ENCODE peak calls at places on chromosomes 2 and 18, in six cellular contexts. K, J, R, O, U and N are unnamed samples.

GRCh38 chr18:23871410-23871809 is 143.1 kb upstream of the TTC39C start:
- DNase-seq in K (no peak), J (peak; percentile 85), R (no peak), O (peak; percentile 53), U (peak; percentile 10), N (no peak)

GRCh38 chr2:229230215-229230614 is 40.9 kb downstream of the PID1 start:
- DNase-seq in K (no peak), J (no peak), R (no peak), O (no peak), U (peak; percentile 7), N (no peak)

GRCh38 chr18:32328379-32328778 is 138.5 kb downstream of the MEP1B start:
- DNase-seq in K (no peak), J (no peak), R (no peak), O (no peak), U (peak; percentile 70), N (no peak)

GRCh38 chr2:187847245-187848208 is 293.3 kb upstream of the TFPI start:
- DNase-seq in K (no peak), J (no peak), R (no peak), O (no peak), U (no peak), N (no peak)

GRCh38 chr2:147463881-147464520 is 380.8 kb upstream of the ACVR2A start:
- DNase-seq in K (no peak), J (no peak), R (no peak), O (no peak), U (no peak), N (no peak)

GRCh38 chr2:48332286-48332685 is 197.7 kb upstream of the STON1 start:
- DNase-seq in K (no peak), J (no peak), R (no peak), O (no peak), U (peak; percentile 31), N (no peak)

GRCh38 chr2:3712841-3713503 is 9.6 kb downstream of the DCDC2C start:
- DNase-seq in K (no peak), J (no peak), R (no peak), O (no peak), U (no peak), N (no peak)

GRCh38 chr2:161165266-161165665 is 5.0 kb downstream of the TANK start:
- DNase-seq in K (no peak), J (no peak), R (peak; percentile 59), O (no peak), U (peak; percentile 75), N (no peak)

GRCh38 chr2:233974530-233975071 is 57.4 kb downstream of the TRPM8 start:
- DNase-seq in K (peak; percentile 90), J (no peak), R (peak; percentile 88), O (no peak), U (peak; percentile 85), N (peak; percentile 49)

GRCh38 chr2:60416221-60417008 is 137.0 kb downstream of the BCL11A start:
- DNase-seq in K (peak; percentile 90), J (no peak), R (no peak), O (no peak), U (peak; percentile 18), N (no peak)

GRCh38 chr2:36567711-36568408 is 30.1 kb downstream of the FEZ2 start:
- DNase-seq in K (no peak), J (no peak), R (no peak), O (no peak), U (no peak), N (no peak)

GRCh38 chr2:1766400-1766799 is 22.1 kb upstream of the PXDN start:
- DNase-seq in K (no peak), J (no peak), R (no peak), O (no peak), U (no peak), N (no peak)

GRCh38 chr18:79856119-79857080 is 58.7 kb downstream of the KCNG2 start:
- DNase-seq in K (no peak), J (peak; percentile 75), R (no peak), O (peak; percentile 45), U (peak; percentile 66), N (no peak)

GRCh38 chr2:106095478-106096392 is 98.4 kb downstream of the UXS1 start:
- DNase-seq in K (no peak), J (peak; percentile 94), R (no peak), O (peak; percentile 64), U (no peak), N (peak; percentile 28)

GRCh38 chr2:205612661-205613060 is 69.6 kb upstream of the NRP2 start:
- DNase-seq in K (no peak), J (no peak), R (no peak), O (no peak), U (no peak), N (no peak)

GRCh38 chr2:23367760-23368159 is 17.2 kb upstream of the KLHL29 start:
- DNase-seq in K (no peak), J (no peak), R (no peak), O (no peak), U (peak; percentile 47), N (no peak)

GRCh38 chr18:54845788-54846187 is 17.5 kb downstream of the RAB27B start:
- DNase-seq in K (no peak), J (no peak), R (no peak), O (no peak), U (peak; percentile 79), N (no peak)

GRCh38 chr2:241680044-241680443 is 6.6 kb downstream of the DTYMK start:
- DNase-seq in K (peak; percentile 33), J (no peak), R (no peak), O (no peak), U (no peak), N (no peak)

GRCh38 chr2:179555681-179556283 is 291.1 kb upstream of the SESTD1 start:
- DNase-seq in K (no peak), J (no peak), R (no peak), O (no peak), U (no peak), N (no peak)

DNA sequence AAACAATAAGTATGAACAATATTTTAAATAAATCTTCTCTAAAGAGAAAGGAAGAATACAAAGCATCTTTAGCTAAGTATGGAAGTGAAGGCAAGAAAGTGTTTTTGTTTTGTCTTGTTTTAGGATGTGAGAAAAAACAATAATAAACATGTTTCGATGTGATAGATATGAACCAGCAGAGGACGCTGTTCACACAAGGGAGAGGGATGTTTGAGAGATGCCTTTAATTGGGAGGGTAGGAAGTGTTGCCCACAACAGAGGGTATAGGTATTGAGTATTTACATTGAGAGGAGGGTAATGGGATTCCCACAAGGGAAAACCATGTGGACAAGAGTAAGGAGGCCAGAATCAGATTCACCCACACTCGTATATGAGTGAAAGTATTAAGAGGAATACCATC is 55.1 kb downstream of the CDH19 start:
- DNase-seq in K (no peak), J (no peak), R (no peak), O (no peak), U (no peak), N (no peak)
- TF ChIP-seq CTCF in K (no peak), J (no peak), R (no peak), O (no peak), U (no peak), N (no peak)

GRCh38 chr2:143579456-143579855 is 450.2 kb downstream of the ARHGAP15 start:
- DNase-seq in K (no peak), J (no peak), R (no peak), O (no peak), U (no peak), N (no peak)

GRCh38 chr2:143577489-143577888 is 448.3 kb downstream of the ARHGAP15 start:
- DNase-seq in K (no peak), J (no peak), R (no peak), O (no peak), U (no peak), N (no peak)

GRCh38 chr2:143572421-143572820 is 443.2 kb downstream of the ARHGAP15 start:
- DNase-seq in K (no peak), J (no peak), R (no peak), O (no peak), U (no peak), N (no peak)

GRCh38 chr2:143575340-143575739 is 446.1 kb downstream of the ARHGAP15 start:
- DNase-seq in K (no peak), J (no peak), R (no peak), O (no peak), U (peak; percentile 47), N (no peak)

GRCh38 chr2:143574069-143574468 is 444.9 kb downstream of the ARHGAP15 start:
- DNase-seq in K (no peak), J (no peak), R (no peak), O (no peak), U (peak; percentile 13), N (no peak)
- TF ChIP-seq CTCF in K (no peak), J (no peak), R (no peak), O (no peak), U (no peak), N (no peak)

DNA sequence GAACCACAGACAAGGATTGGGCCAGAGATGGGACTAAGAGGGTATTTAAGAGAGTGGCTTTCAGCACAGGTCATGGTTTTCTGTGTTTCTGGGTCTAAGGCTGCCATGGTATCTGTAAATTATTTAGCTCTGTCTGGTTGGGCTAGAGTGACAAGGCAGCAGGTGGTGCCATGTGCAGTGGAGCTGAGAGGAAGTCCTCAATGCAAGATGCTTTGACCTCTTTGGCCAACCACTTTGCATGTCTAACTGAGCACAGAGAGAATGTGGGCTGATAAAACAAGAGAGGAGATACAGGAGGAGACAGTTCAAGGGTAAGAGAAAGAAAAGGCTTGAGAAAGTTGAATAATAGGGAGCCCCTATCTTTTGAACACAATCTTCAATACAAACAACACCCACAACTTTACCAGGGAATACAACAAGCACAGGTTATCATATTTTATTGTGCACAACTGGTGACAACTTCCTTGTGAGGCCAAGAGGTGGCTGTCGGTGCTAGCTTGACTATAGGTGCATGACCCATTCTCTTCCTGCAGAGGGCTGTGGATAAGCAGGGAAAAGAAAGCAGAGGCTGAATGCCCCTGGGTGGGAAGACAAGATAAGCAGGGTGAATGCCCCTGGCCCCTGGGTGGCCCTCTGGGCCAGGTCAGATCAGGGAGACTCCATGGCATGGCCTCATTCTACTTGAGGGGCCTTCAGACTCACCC is 12.3 kb downstream of the FLACC1 start:
- DNase-seq in K (no peak), J (no peak), R (no peak), O (no peak), U (no peak), N (no peak)
- TF ChIP-seq CTCF in K (no peak), J (no peak), R (no peak), O (no peak), U (no peak), N (no peak)

GRCh38 chr2:42060718-42061619 is 13.1 kb downstream of the PKDCC start:
- DNase-seq in K (peak; percentile 52), J (peak; percentile 58), R (no peak), O (no peak), U (peak; percentile 71), N (no peak)

GRCh38 chr2:42057902-42058450 is 10.2 kb downstream of the PKDCC start:
- DNase-seq in K (no peak), J (peak; percentile 63), R (no peak), O (no peak), U (no peak), N (no peak)

GRCh38 chr2:42061839-42062238 is 14.0 kb downstream of the PKDCC start:
- DNase-seq in K (no peak), J (no peak), R (no peak), O (no peak), U (no peak), N (no peak)

GRCh38 chr2:42059261-42059898 is 11.6 kb downstream of the PKDCC start:
- DNase-seq in K (no peak), J (peak; percentile 59), R (no peak), O (no peak), U (no peak), N (no peak)

DNA sequence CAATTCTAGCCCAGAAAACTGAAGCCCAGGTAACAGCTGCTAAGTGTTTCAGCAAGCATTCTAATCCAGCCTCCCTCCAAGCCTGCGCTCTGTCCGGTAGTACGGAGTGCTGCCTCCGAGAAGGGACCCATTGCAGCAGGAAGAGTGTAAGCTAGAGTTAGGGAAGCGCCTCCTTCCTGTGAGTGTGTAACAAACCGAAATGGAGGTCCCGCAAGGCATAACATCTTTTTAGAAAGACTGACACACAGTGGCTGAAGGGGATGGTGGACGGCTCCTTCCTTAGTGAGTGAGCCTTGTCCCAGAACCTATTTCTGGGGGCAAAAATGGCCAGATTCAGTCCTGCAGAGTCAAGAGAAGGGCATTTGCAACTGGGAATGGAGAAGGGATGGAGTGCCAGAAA is 12.2 kb downstream of the PKDCC start:
- DNase-seq in K (no peak), J (peak; percentile 41), R (no peak), O (no peak), U (no peak), N (no peak)
- TF ChIP-seq CTCF in K (no peak), J (no peak), R (no peak), O (no peak), U (peak; percentile 27), N (no peak)